ENCODE peak calls at places on chromosomes 12 and 14, in four cellular contexts. One of them, this sample, is unnamed. For H3K4me1, the result is how much of the 10 kb centered on the place peaks cover.

GRCh38 chr12:53145383-53145782 is 35.1 kb upstream of the ZNF740 start:
- DNase-seq in hepatocyte: peak
- DNase-seq in mucosa of descending colon: no peak
- DNase-seq in NT2/D1: no peak
- DNase-seq in this sample: no peak

GRCh38 chr12:109910969-109911348 is 10.9 kb downstream of the TCHP start:
- DNase-seq in NT2/D1: peak
- DNase-seq in mucosa of descending colon: peak
- DNase-seq in hepatocyte: peak
- DNase-seq in this sample: no peak

GRCh38 chr14:21231020-21231652 is 38.1 kb downstream of the HNRNPC start:
- DNase-seq in mucosa of descending colon: no peak
- DNase-seq in NT2/D1: no peak
- DNase-seq in hepatocyte: no peak
- DNase-seq in this sample: peak

GRCh38 chr12:6646276-6647082 is 753 bp downstream of the ACRBP start:
- DNase-seq in hepatocyte: no peak
- DNase-seq in NT2/D1: no peak
- DNase-seq in mucosa of descending colon: no peak
- DNase-seq in this sample: no peak

GRCh38 chr14:26286066-26286791 is 311.6 kb downstream of the NOVA1 start:
- DNase-seq in mucosa of descending colon: no peak
- DNase-seq in NT2/D1: no peak
- DNase-seq in hepatocyte: no peak
- DNase-seq in this sample: no peak

GRCh38 chr12:58030566-58031279 is 89.4 kb downstream of the ATP23 start:
- DNase-seq in hepatocyte: no peak
- DNase-seq in mucosa of descending colon: no peak
- DNase-seq in NT2/D1: no peak
- DNase-seq in this sample: no peak

GRCh38 chr12:65825573-65826512 is 1.6 kb downstream of the HMGA2 start:
- DNase-seq in mucosa of descending colon: peak
- DNase-seq in hepatocyte: peak
- DNase-seq in NT2/D1: no peak
- DNase-seq in this sample: no peak

GRCh38 chr14:104155513-104155912 is 17.1 kb downstream of the KIF26A start:
- DNase-seq in NT2/D1: no peak
- DNase-seq in mucosa of descending colon: no peak
- DNase-seq in hepatocyte: no peak
- DNase-seq in this sample: no peak

GRCh38 chr12:92078167-92079053 is 67.2 kb downstream of the BTG1 start:
- DNase-seq in NT2/D1: no peak
- DNase-seq in mucosa of descending colon: no peak
- DNase-seq in hepatocyte: peak
- DNase-seq in this sample: no peak

GRCh38 chr14:61860294-61860918 is 98.2 kb downstream of the SNAPC1 start:
- DNase-seq in hepatocyte: peak
- DNase-seq in mucosa of descending colon: peak
- DNase-seq in NT2/D1: peak
- DNase-seq in this sample: peak

GRCh38 chr14:37594238-37594915 is 672 bp downstream of the FOXA1 start:
- DNase-seq in hepatocyte: peak
- DNase-seq in mucosa of descending colon: peak
- DNase-seq in NT2/D1: no peak
- DNase-seq in this sample: no peak

GRCh38 chr14:61662437-61663311 is 32.6 kb upstream of the HIF1A start:
- DNase-seq in NT2/D1: no peak
- DNase-seq in hepatocyte: peak
- DNase-seq in mucosa of descending colon: no peak
- DNase-seq in this sample: peak

GRCh38 chr14:104595911-104596450 is 8.6 kb downstream of the TMEM179 start:
- DNase-seq in mucosa of descending colon: peak
- DNase-seq in hepatocyte: no peak
- DNase-seq in NT2/D1: no peak
- DNase-seq in this sample: no peak

GRCh38 chr12:52215587-52216031 is 17.4 kb upstream of the KRT7 start:
- DNase-seq in NT2/D1: no peak
- DNase-seq in mucosa of descending colon: peak
- DNase-seq in hepatocyte: peak
- DNase-seq in this sample: peak

GRCh38 chr12:52139579-52140062 is 52.2 kb downstream of the KRT80 start:
- DNase-seq in hepatocyte: peak
- DNase-seq in mucosa of descending colon: peak
- DNase-seq in NT2/D1: no peak
- DNase-seq in this sample: peak

GRCh38 chr12:41277019-41277770 is 89.1 kb downstream of the PDZRN4 start:
- DNase-seq in NT2/D1: peak
- DNase-seq in mucosa of descending colon: no peak
- DNase-seq in hepatocyte: peak
- DNase-seq in this sample: no peak

GRCh38 chr14:99263564-99264330 is 8.2 kb downstream of the BCL11B start:
- DNase-seq in hepatocyte: no peak
- DNase-seq in NT2/D1: no peak
- DNase-seq in mucosa of descending colon: no peak
- DNase-seq in this sample: no peak

GRCh38 chr12:22289250-22289649 is 45.3 kb downstream of the ST8SIA1 start:
- DNase-seq in mucosa of descending colon: no peak
- DNase-seq in hepatocyte: no peak
- DNase-seq in NT2/D1: no peak
- DNase-seq in this sample: no peak

GRCh38 chr14:73402579-73402978 is 55.8 kb downstream of the NUMB start:
- DNase-seq in NT2/D1: no peak
- DNase-seq in mucosa of descending colon: no peak
- DNase-seq in hepatocyte: no peak
- DNase-seq in this sample: no peak

GRCh38 chr14:103501041-103501870 is 21.4 kb downstream of the CKB start:
- DNase-seq in hepatocyte: no peak
- DNase-seq in NT2/D1: no peak
- DNase-seq in mucosa of descending colon: no peak
- DNase-seq in this sample: no peak

GRCh38 chr12:59077153-59077930 is 157.0 kb upstream of the LRIG3 start:
- DNase-seq in hepatocyte: peak
- DNase-seq in mucosa of descending colon: peak
- DNase-seq in NT2/D1: no peak
- DNase-seq in this sample: no peak

GRCh38 chr14:53460544-53460943 is 307.4 kb upstream of the DDHD1 start:
- DNase-seq in NT2/D1: no peak
- DNase-seq in mucosa of descending colon: no peak
- DNase-seq in hepatocyte: no peak
- DNase-seq in this sample: no peak

GRCh38 chr12:102593128-102593527 is 112.8 kb upstream of the IGF1 start:
- DNase-seq in mucosa of descending colon: no peak
- DNase-seq in hepatocyte: no peak
- DNase-seq in NT2/D1: no peak
- DNase-seq in this sample: no peak

GRCh38 chr14:99758121-99758871 is 34.9 kb upstream of the EML1 start:
- DNase-seq in hepatocyte: peak
- DNase-seq in mucosa of descending colon: no peak
- DNase-seq in NT2/D1: peak
- DNase-seq in this sample: no peak

GRCh38 chr12:6038160-6038559 is 86.3 kb downstream of the VWF start:
- DNase-seq in NT2/D1: peak
- DNase-seq in hepatocyte: peak
- DNase-seq in mucosa of descending colon: peak
- DNase-seq in this sample: no peak

GRCh38 chr14:54902521-54903420 is at the start of gene GCH1:
- DNase-seq in hepatocyte: peak
- DNase-seq in NT2/D1: peak
- DNase-seq in mucosa of descending colon: peak
- DNase-seq in this sample: peak

GRCh38 chr14:53613404-53614253 is 343.0 kb downstream of the BMP4 start:
- DNase-seq in hepatocyte: peak
- DNase-seq in NT2/D1: no peak
- DNase-seq in mucosa of descending colon: peak
- DNase-seq in this sample: no peak

GRCh38 chr12:104280703-104281458 is 22.7 kb upstream of the EID3 start:
- DNase-seq in NT2/D1: no peak
- DNase-seq in hepatocyte: peak
- DNase-seq in mucosa of descending colon: no peak
- DNase-seq in this sample: no peak

GRCh38 chr14:100807979-100808734 is 17.8 kb upstream of the MEG3 start:
- DNase-seq in NT2/D1: no peak
- DNase-seq in mucosa of descending colon: no peak
- DNase-seq in hepatocyte: no peak
- DNase-seq in this sample: no peak
- H3K4me1 ChIP-seq in NT2/D1: under half
- H3K4me1 ChIP-seq in mucosa of descending colon: under half
- H3K4me1 ChIP-seq in hepatocyte: under half
- H3K4me1 ChIP-seq in this sample: under half

GRCh38 chr12:100141998-100142850 is 450 bp downstream of the BLTP3B start:
- DNase-seq in mucosa of descending colon: peak
- DNase-seq in hepatocyte: peak
- DNase-seq in NT2/D1: peak
- DNase-seq in this sample: no peak
- H3K4me1 ChIP-seq in mucosa of descending colon: under half
- H3K4me1 ChIP-seq in hepatocyte: under half
- H3K4me1 ChIP-seq in NT2/D1: under half
- H3K4me1 ChIP-seq in this sample: under half

GRCh38 chr12:117053597-117054201 is 45.5 kb downstream of the TESC start:
- DNase-seq in hepatocyte: no peak
- DNase-seq in mucosa of descending colon: no peak
- DNase-seq in NT2/D1: no peak
- DNase-seq in this sample: no peak
- H3K4me1 ChIP-seq in hepatocyte: under half
- H3K4me1 ChIP-seq in mucosa of descending colon: under half
- H3K4me1 ChIP-seq in NT2/D1: under half
- H3K4me1 ChIP-seq in this sample: under half

DNA sequence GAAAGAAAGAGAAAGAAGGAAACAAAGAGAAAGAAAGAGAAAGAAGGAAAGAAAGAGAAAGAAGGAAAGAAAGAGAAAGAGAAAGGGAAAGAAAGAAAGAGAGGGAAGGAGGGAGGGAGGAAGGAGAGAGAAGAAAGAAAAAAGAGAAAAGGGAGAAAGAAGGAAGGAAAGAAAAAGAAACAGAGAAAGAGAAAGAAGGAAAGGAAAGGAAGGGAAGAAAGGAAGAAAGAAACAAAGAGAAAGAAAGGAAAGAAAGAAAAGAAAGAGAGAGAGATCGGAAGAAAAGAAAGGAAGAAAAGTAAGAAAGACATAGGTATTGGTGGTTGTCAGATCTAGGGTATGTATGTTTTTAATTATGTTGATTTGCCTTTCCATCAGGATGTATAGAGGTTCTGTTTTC is 342.3 kb downstream of the FOXG1 start:
- DNase-seq in hepatocyte: no peak
- DNase-seq in NT2/D1: no peak
- DNase-seq in mucosa of descending colon: no peak
- DNase-seq in this sample: no peak
- H3K4me1 ChIP-seq in hepatocyte: under half
- H3K4me1 ChIP-seq in NT2/D1: under half
- H3K4me1 ChIP-seq in mucosa of descending colon: under half
- H3K4me1 ChIP-seq in this sample: under half

DNA sequence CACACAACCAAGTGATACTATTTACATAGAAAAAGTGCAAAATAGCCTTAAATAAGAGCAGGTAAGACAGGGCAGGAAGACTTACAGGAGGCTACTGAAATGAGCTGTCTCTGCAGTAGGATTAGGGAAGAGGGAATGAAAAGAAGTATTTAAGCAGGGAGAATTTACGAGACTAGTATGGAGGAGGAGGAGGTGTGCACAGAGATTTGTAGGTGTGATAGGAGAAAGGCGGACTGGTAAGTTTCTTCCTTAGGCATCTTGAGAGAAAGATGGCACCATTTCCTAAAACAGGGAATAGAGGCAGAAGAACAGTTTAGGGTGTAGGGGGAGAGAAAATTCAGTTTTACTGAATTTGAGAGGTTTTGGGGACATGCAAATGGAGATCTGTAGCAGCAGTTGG is 25.7 kb downstream of the DIP2B start:
- DNase-seq in mucosa of descending colon: no peak
- DNase-seq in hepatocyte: no peak
- DNase-seq in NT2/D1: no peak
- DNase-seq in this sample: no peak
- H3K4me1 ChIP-seq in mucosa of descending colon: under half
- H3K4me1 ChIP-seq in hepatocyte: under half
- H3K4me1 ChIP-seq in NT2/D1: under half
- H3K4me1 ChIP-seq in this sample: under half

GRCh38 chr14:74550071-74550470 is 56.5 kb downstream of the ISCA2 start:
- DNase-seq in NT2/D1: no peak
- DNase-seq in mucosa of descending colon: no peak
- DNase-seq in hepatocyte: no peak
- DNase-seq in this sample: no peak

GRCh38 chr14:74551431-74551830 is 57.9 kb downstream of the ISCA2 start:
- DNase-seq in NT2/D1: no peak
- DNase-seq in mucosa of descending colon: no peak
- DNase-seq in hepatocyte: no peak
- DNase-seq in this sample: no peak

GRCh38 chr14:74551001-74551400 is 57.4 kb downstream of the ISCA2 start:
- DNase-seq in hepatocyte: no peak
- DNase-seq in mucosa of descending colon: no peak
- DNase-seq in NT2/D1: no peak
- DNase-seq in this sample: no peak

GRCh38 chr14:74552623-74553022 is 59.1 kb downstream of the ISCA2 start:
- DNase-seq in hepatocyte: no peak
- DNase-seq in mucosa of descending colon: peak
- DNase-seq in NT2/D1: no peak
- DNase-seq in this sample: no peak

DNA sequence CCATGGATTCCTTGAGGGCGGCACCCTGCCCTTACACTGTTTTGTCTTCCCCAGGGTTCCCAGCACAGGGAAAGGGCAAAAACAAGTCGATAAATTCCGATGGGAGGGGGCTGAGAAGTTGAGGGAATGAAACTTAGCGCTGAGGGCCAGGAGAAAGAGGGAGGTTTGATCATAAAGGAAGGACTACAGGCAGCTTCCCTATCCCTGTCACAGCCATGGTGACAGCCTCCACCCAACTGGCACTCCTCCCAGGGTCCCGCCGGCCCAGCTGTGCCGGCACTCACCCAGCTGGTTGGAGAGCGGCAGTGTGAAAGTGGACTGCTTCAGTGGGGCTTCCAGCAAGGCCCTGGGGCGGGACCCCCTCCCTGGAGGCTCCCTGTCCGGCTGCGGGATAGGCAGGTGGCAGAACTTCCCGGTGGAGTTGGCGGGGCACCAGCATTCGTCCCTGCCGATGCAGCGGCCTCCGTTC is 58.4 kb downstream of the ISCA2 start:
- DNase-seq in hepatocyte: no peak
- DNase-seq in NT2/D1: no peak
- DNase-seq in mucosa of descending colon: peak
- DNase-seq in this sample: no peak
- H3K4me1 ChIP-seq in hepatocyte: under half
- H3K4me1 ChIP-seq in NT2/D1: under half
- H3K4me1 ChIP-seq in mucosa of descending colon: under half
- H3K4me1 ChIP-seq in this sample: under half

DNA sequence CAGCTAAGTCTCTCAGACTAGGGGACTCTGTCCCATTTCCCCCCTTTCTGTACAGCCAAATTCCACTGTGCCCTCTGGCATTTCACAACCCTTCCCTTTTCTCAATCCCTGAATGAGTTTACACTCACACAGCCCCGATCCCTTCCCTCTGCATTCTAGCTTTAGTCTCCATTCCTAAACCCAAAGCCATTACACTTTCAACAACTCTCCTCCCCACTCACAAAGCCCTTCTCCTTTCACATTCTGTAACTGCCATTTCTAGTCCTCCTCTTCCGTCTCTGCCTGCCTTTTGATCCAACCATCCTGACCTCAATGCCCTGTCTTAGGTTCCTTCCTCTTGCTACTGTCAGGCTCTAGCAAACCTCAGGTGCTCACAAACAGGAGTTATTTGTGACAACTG is 3.6 kb downstream of the ZFHX2 start:
- DNase-seq in hepatocyte: no peak
- DNase-seq in NT2/D1: no peak
- DNase-seq in mucosa of descending colon: no peak
- DNase-seq in this sample: no peak
- H3K4me1 ChIP-seq in hepatocyte: under half
- H3K4me1 ChIP-seq in NT2/D1: under half
- H3K4me1 ChIP-seq in mucosa of descending colon: under half
- H3K4me1 ChIP-seq in this sample: under half

This sample was measured in CD8-positive, alpha-beta memory T cell.